ENCODE peak calls at places on chromosomes 1 and 21, in nine cellular contexts. One of them, this sample, is unnamed.

GRCh38 chr1:24417681-24418080 is 2.1 kb downstream of the NIPAL3 start:
- DNase-seq in fibroblast of the aortic adventitia: no peak
- DNase-seq in neural crest cell: no peak
- DNase-seq in nephron progenitor cell: no peak
- DNase-seq in sigmoid colon: no peak
- DNase-seq in mesothelial cell of epicardium: no peak
- DNase-seq in testis: no peak
- DNase-seq in epithelial cell of esophagus: peak
- DNase-seq in WTC11: no peak
- DNase-seq in this sample: no peak

GRCh38 chr1:152107984-152108898 is 7.0 kb downstream of the TCHH start:
- DNase-seq in sigmoid colon: no peak
- DNase-seq in WTC11: peak
- DNase-seq in epithelial cell of esophagus: peak
- DNase-seq in testis: peak
- DNase-seq in fibroblast of the aortic adventitia: peak
- DNase-seq in mesothelial cell of epicardium: no peak
- DNase-seq in neural crest cell: no peak
- DNase-seq in nephron progenitor cell: no peak
- DNase-seq in this sample: peak

GRCh38 chr1:4700801-4701200 is 46.4 kb downstream of the AJAP1 start:
- DNase-seq in mesothelial cell of epicardium: no peak
- DNase-seq in nephron progenitor cell: no peak
- DNase-seq in sigmoid colon: no peak
- DNase-seq in WTC11: no peak
- DNase-seq in epithelial cell of esophagus: no peak
- DNase-seq in neural crest cell: peak
- DNase-seq in testis: no peak
- DNase-seq in fibroblast of the aortic adventitia: no peak
- DNase-seq in this sample: no peak

GRCh38 chr1:85047472-85048295 is 616 bp downstream of the MCOLN3 start:
- DNase-seq in neural crest cell: peak
- DNase-seq in testis: peak
- DNase-seq in fibroblast of the aortic adventitia: no peak
- DNase-seq in epithelial cell of esophagus: peak
- DNase-seq in nephron progenitor cell: peak
- DNase-seq in sigmoid colon: peak
- DNase-seq in WTC11: peak
- DNase-seq in mesothelial cell of epicardium: peak
- DNase-seq in this sample: no peak

GRCh38 chr1:155969377-155969791 is 9.0 kb downstream of the ARHGEF2 start:
- DNase-seq in nephron progenitor cell: no peak
- DNase-seq in epithelial cell of esophagus: no peak
- DNase-seq in neural crest cell: no peak
- DNase-seq in sigmoid colon: no peak
- DNase-seq in WTC11: no peak
- DNase-seq in mesothelial cell of epicardium: no peak
- DNase-seq in testis: no peak
- DNase-seq in fibroblast of the aortic adventitia: no peak
- DNase-seq in this sample: no peak

GRCh38 chr1:53091841-53092645 is 30.0 kb downstream of the PODN start:
- DNase-seq in nephron progenitor cell: no peak
- DNase-seq in sigmoid colon: no peak
- DNase-seq in neural crest cell: no peak
- DNase-seq in epithelial cell of esophagus: no peak
- DNase-seq in mesothelial cell of epicardium: no peak
- DNase-seq in fibroblast of the aortic adventitia: no peak
- DNase-seq in testis: no peak
- DNase-seq in WTC11: no peak
- DNase-seq in this sample: peak

GRCh38 chr21:36542312-36543101 is 62.6 kb upstream of the CLDN14 start:
- DNase-seq in neural crest cell: no peak
- DNase-seq in WTC11: peak
- DNase-seq in epithelial cell of esophagus: peak
- DNase-seq in nephron progenitor cell: no peak
- DNase-seq in sigmoid colon: no peak
- DNase-seq in mesothelial cell of epicardium: no peak
- DNase-seq in testis: no peak
- DNase-seq in fibroblast of the aortic adventitia: no peak
- DNase-seq in this sample: no peak

GRCh38 chr1:50959303-50959912 is 659 bp downstream of the FAF1 start:
- DNase-seq in epithelial cell of esophagus: peak
- DNase-seq in neural crest cell: peak
- DNase-seq in WTC11: no peak
- DNase-seq in sigmoid colon: peak
- DNase-seq in testis: peak
- DNase-seq in fibroblast of the aortic adventitia: peak
- DNase-seq in mesothelial cell of epicardium: peak
- DNase-seq in nephron progenitor cell: no peak
- DNase-seq in this sample: no peak

GRCh38 chr1:113452921-113453770 is 62.8 kb downstream of the MAGI3 start:
- DNase-seq in fibroblast of the aortic adventitia: peak
- DNase-seq in WTC11: peak
- DNase-seq in sigmoid colon: no peak
- DNase-seq in nephron progenitor cell: no peak
- DNase-seq in epithelial cell of esophagus: peak
- DNase-seq in testis: peak
- DNase-seq in mesothelial cell of epicardium: no peak
- DNase-seq in neural crest cell: no peak
- DNase-seq in this sample: no peak

GRCh38 chr1:113451710-113452109 is 61.4 kb downstream of the MAGI3 start:
- DNase-seq in nephron progenitor cell: no peak
- DNase-seq in neural crest cell: no peak
- DNase-seq in mesothelial cell of epicardium: no peak
- DNase-seq in fibroblast of the aortic adventitia: no peak
- DNase-seq in WTC11: no peak
- DNase-seq in testis: no peak
- DNase-seq in sigmoid colon: no peak
- DNase-seq in epithelial cell of esophagus: no peak
- DNase-seq in this sample: no peak

GRCh38 chr1:113456967-113457366 is 66.7 kb downstream of the MAGI3 start:
- DNase-seq in testis: no peak
- DNase-seq in fibroblast of the aortic adventitia: peak
- DNase-seq in mesothelial cell of epicardium: no peak
- DNase-seq in sigmoid colon: peak
- DNase-seq in WTC11: no peak
- DNase-seq in epithelial cell of esophagus: peak
- DNase-seq in nephron progenitor cell: no peak
- DNase-seq in neural crest cell: no peak
- DNase-seq in this sample: no peak

GRCh38 chr1:113455374-113455773 is 65.1 kb downstream of the MAGI3 start:
- DNase-seq in WTC11: no peak
- DNase-seq in fibroblast of the aortic adventitia: peak
- DNase-seq in nephron progenitor cell: no peak
- DNase-seq in sigmoid colon: no peak
- DNase-seq in mesothelial cell of epicardium: no peak
- DNase-seq in testis: no peak
- DNase-seq in neural crest cell: no peak
- DNase-seq in epithelial cell of esophagus: no peak
- DNase-seq in this sample: no peak

GRCh38 chr1:113453771-113454083 is 63.4 kb downstream of the MAGI3 start:
- DNase-seq in neural crest cell: no peak
- DNase-seq in sigmoid colon: no peak
- DNase-seq in testis: no peak
- DNase-seq in nephron progenitor cell: no peak
- DNase-seq in WTC11: no peak
- DNase-seq in mesothelial cell of epicardium: no peak
- DNase-seq in fibroblast of the aortic adventitia: no peak
- DNase-seq in epithelial cell of esophagus: no peak
- DNase-seq in this sample: no peak
- TF ChIP-seq CTCF in neural crest cell: no peak
- TF ChIP-seq CTCF in sigmoid colon: no peak
- TF ChIP-seq CTCF in testis: no peak
- TF ChIP-seq CTCF in nephron progenitor cell: no peak
- TF ChIP-seq CTCF in WTC11: no peak
- TF ChIP-seq CTCF in mesothelial cell of epicardium: no peak
- TF ChIP-seq CTCF in fibroblast of the aortic adventitia: peak
- TF ChIP-seq CTCF in epithelial cell of esophagus: peak
- TF ChIP-seq CTCF in this sample: no peak

GRCh38 chr1:233655433-233655844 is 41.5 kb downstream of the KCNK1 start:
- DNase-seq in nephron progenitor cell: no peak
- DNase-seq in sigmoid colon: no peak
- DNase-seq in mesothelial cell of epicardium: no peak
- DNase-seq in epithelial cell of esophagus: no peak
- DNase-seq in testis: no peak
- DNase-seq in neural crest cell: no peak
- DNase-seq in fibroblast of the aortic adventitia: no peak
- DNase-seq in WTC11: no peak
- DNase-seq in this sample: no peak

GRCh38 chr1:233656700-233657099 is 42.8 kb downstream of the KCNK1 start:
- DNase-seq in testis: no peak
- DNase-seq in nephron progenitor cell: no peak
- DNase-seq in fibroblast of the aortic adventitia: no peak
- DNase-seq in WTC11: no peak
- DNase-seq in mesothelial cell of epicardium: no peak
- DNase-seq in epithelial cell of esophagus: peak
- DNase-seq in sigmoid colon: no peak
- DNase-seq in neural crest cell: no peak
- DNase-seq in this sample: no peak

GRCh38 chr1:233656032-233656620 is 42.2 kb downstream of the KCNK1 start:
- DNase-seq in mesothelial cell of epicardium: no peak
- DNase-seq in nephron progenitor cell: no peak
- DNase-seq in epithelial cell of esophagus: no peak
- DNase-seq in neural crest cell: no peak
- DNase-seq in fibroblast of the aortic adventitia: no peak
- DNase-seq in WTC11: no peak
- DNase-seq in sigmoid colon: no peak
- DNase-seq in testis: no peak
- DNase-seq in this sample: no peak

GRCh38 chr1:233654667-233655432 is 40.9 kb downstream of the KCNK1 start:
- DNase-seq in testis: no peak
- DNase-seq in epithelial cell of esophagus: peak
- DNase-seq in mesothelial cell of epicardium: no peak
- DNase-seq in sigmoid colon: no peak
- DNase-seq in fibroblast of the aortic adventitia: peak
- DNase-seq in neural crest cell: no peak
- DNase-seq in WTC11: no peak
- DNase-seq in nephron progenitor cell: no peak
- DNase-seq in this sample: no peak

DNA sequence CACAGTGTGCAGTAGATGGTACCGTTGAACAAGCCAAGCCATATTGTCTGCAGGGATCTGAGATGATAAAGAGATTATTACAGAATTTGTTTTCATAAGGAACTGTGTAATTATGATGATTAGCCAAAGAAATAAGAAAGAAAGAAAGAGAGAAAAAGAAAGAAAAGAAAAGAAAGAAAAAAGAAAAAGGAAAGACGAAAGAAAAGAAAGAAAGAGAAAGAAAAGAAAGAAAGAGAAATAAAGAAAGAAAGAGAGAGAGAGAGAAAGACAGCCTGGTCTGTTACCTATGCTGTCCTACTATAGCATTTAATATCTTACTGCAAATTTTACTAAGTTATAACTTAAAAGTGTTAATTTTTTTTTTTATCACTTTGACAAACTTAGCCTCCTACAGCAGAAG is 43.6 kb downstream of the KCNK1 start:
- DNase-seq in mesothelial cell of epicardium: no peak
- DNase-seq in WTC11: no peak
- DNase-seq in fibroblast of the aortic adventitia: no peak
- DNase-seq in sigmoid colon: no peak
- DNase-seq in epithelial cell of esophagus: no peak
- DNase-seq in neural crest cell: no peak
- DNase-seq in nephron progenitor cell: no peak
- DNase-seq in testis: no peak
- DNase-seq in this sample: no peak
- TF ChIP-seq CTCF in mesothelial cell of epicardium: no peak
- TF ChIP-seq CTCF in WTC11: no peak
- TF ChIP-seq CTCF in fibroblast of the aortic adventitia: no peak
- TF ChIP-seq CTCF in sigmoid colon: no peak
- TF ChIP-seq CTCF in epithelial cell of esophagus: no peak
- TF ChIP-seq CTCF in neural crest cell: no peak
- TF ChIP-seq CTCF in nephron progenitor cell: no peak
- TF ChIP-seq CTCF in testis: no peak
- TF ChIP-seq CTCF in this sample: no peak

DNA sequence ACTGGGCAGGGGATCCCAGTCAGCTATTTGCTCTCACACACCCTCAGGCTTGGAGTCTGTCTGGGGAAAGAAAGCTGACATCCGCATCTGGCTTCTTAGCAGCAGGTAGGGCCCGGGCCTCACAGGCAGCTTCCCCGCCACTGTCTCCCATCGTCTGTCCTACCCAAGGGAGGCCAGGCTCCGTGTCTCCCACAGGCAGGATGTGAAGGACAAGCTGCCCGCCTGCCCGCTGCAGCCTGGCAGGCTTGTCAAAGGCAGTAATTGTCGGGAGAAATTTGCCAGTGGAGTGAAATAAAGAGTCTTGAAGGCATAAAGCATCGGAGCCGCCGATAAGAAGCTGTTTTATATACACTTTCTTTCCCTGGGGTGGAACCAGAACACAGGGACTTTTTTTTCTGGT is 44.0 kb upstream of the DISP3 start:
- DNase-seq in WTC11: no peak
- DNase-seq in testis: no peak
- DNase-seq in epithelial cell of esophagus: no peak
- DNase-seq in nephron progenitor cell: no peak
- DNase-seq in fibroblast of the aortic adventitia: no peak
- DNase-seq in neural crest cell: no peak
- DNase-seq in sigmoid colon: no peak
- DNase-seq in mesothelial cell of epicardium: no peak
- DNase-seq in this sample: no peak
- TF ChIP-seq CTCF in WTC11: no peak
- TF ChIP-seq CTCF in testis: no peak
- TF ChIP-seq CTCF in epithelial cell of esophagus: no peak
- TF ChIP-seq CTCF in nephron progenitor cell: no peak
- TF ChIP-seq CTCF in fibroblast of the aortic adventitia: no peak
- TF ChIP-seq CTCF in neural crest cell: no peak
- TF ChIP-seq CTCF in sigmoid colon: no peak
- TF ChIP-seq CTCF in mesothelial cell of epicardium: no peak
- TF ChIP-seq CTCF in this sample: no peak

GRCh38 chr1:86619313-86619712 is 72.4 kb downstream of the CLCA4 start:
- DNase-seq in fibroblast of the aortic adventitia: no peak
- DNase-seq in mesothelial cell of epicardium: no peak
- DNase-seq in nephron progenitor cell: no peak
- DNase-seq in testis: no peak
- DNase-seq in neural crest cell: no peak
- DNase-seq in sigmoid colon: no peak
- DNase-seq in epithelial cell of esophagus: no peak
- DNase-seq in WTC11: no peak
- DNase-seq in this sample: no peak

GRCh38 chr1:86618358-86618757 is 71.5 kb downstream of the CLCA4 start:
- DNase-seq in epithelial cell of esophagus: peak
- DNase-seq in nephron progenitor cell: no peak
- DNase-seq in WTC11: no peak
- DNase-seq in neural crest cell: no peak
- DNase-seq in fibroblast of the aortic adventitia: no peak
- DNase-seq in mesothelial cell of epicardium: no peak
- DNase-seq in testis: no peak
- DNase-seq in sigmoid colon: no peak
- DNase-seq in this sample: no peak

GRCh38 chr1:86616433-86616832 is 69.6 kb downstream of the CLCA4 start:
- DNase-seq in mesothelial cell of epicardium: no peak
- DNase-seq in epithelial cell of esophagus: no peak
- DNase-seq in WTC11: no peak
- DNase-seq in sigmoid colon: no peak
- DNase-seq in nephron progenitor cell: no peak
- DNase-seq in testis: no peak
- DNase-seq in fibroblast of the aortic adventitia: no peak
- DNase-seq in neural crest cell: no peak
- DNase-seq in this sample: no peak

GRCh38 chr1:86616871-86617270 is 70.0 kb downstream of the CLCA4 start:
- DNase-seq in epithelial cell of esophagus: peak
- DNase-seq in fibroblast of the aortic adventitia: no peak
- DNase-seq in sigmoid colon: no peak
- DNase-seq in nephron progenitor cell: no peak
- DNase-seq in testis: no peak
- DNase-seq in neural crest cell: no peak
- DNase-seq in mesothelial cell of epicardium: no peak
- DNase-seq in WTC11: no peak
- DNase-seq in this sample: no peak

DNA sequence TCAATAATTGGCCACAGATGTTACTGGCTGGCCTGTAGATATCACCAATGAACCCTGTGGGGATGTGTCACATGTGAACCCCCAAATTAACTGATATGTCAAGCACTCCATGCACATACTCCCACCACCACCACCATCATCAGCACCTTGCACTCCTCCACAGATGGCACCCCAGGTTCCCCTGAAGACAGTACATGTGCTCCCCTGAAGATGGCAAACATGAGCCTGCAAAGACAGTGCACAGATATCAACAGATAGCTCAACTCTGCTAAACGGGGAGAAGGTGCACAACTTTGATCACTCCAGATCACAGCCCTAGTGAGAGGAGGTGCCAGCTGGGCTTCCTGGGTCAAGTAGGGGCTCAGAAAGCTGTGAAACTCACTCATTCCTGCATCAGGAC is 74.4 kb downstream of the CLCA4 start:
- DNase-seq in fibroblast of the aortic adventitia: no peak
- DNase-seq in nephron progenitor cell: no peak
- DNase-seq in WTC11: no peak
- DNase-seq in sigmoid colon: no peak
- DNase-seq in neural crest cell: no peak
- DNase-seq in epithelial cell of esophagus: no peak
- DNase-seq in mesothelial cell of epicardium: no peak
- DNase-seq in testis: no peak
- DNase-seq in this sample: no peak
- TF ChIP-seq CTCF in fibroblast of the aortic adventitia: no peak
- TF ChIP-seq CTCF in nephron progenitor cell: no peak
- TF ChIP-seq CTCF in WTC11: no peak
- TF ChIP-seq CTCF in sigmoid colon: no peak
- TF ChIP-seq CTCF in neural crest cell: no peak
- TF ChIP-seq CTCF in epithelial cell of esophagus: peak
- TF ChIP-seq CTCF in mesothelial cell of epicardium: no peak
- TF ChIP-seq CTCF in testis: no peak
- TF ChIP-seq CTCF in this sample: no peak

This sample was measured in glutamatergic neuron.